ENCODE peak calls at places on chromosomes 13 and 19, in four cellular contexts. One of them, this sample, is unnamed.

GRCh38 chr19:36160821-36161596 is 8.8 kb upstream of the COX7A1 start:
- DNase-seq in GM23338: peak
- DNase-seq in Peyer's patch: no peak
- DNase-seq in dorsolateral prefrontal cortex: no peak
- DNase-seq in this sample: no peak

GRCh38 chr19:33524024-33524664 is 2.6 kb upstream of the PEPD start:
- DNase-seq in Peyer's patch: no peak
- DNase-seq in GM23338: no peak
- DNase-seq in dorsolateral prefrontal cortex: no peak
- DNase-seq in this sample: no peak

GRCh38 chr19:18562086-18562485 is 4.4 kb downstream of the KXD1 start:
- DNase-seq in GM23338: no peak
- DNase-seq in Peyer's patch: no peak
- DNase-seq in dorsolateral prefrontal cortex: no peak
- DNase-seq in this sample: no peak

GRCh38 chr13:25775986-25776385 is 275.8 kb downstream of the SHISA2 start:
- DNase-seq in GM23338: no peak
- DNase-seq in Peyer's patch: no peak
- DNase-seq in dorsolateral prefrontal cortex: no peak
- DNase-seq in this sample: no peak

GRCh38 chr13:73741111-73741510 is 393.1 kb downstream of the KLF12 start:
- DNase-seq in GM23338: no peak
- DNase-seq in Peyer's patch: no peak
- DNase-seq in dorsolateral prefrontal cortex: no peak
- DNase-seq in this sample: no peak

GRCh38 chr13:82615043-82615442 is 1267.2 kb downstream of the SLITRK1 start:
- DNase-seq in dorsolateral prefrontal cortex: no peak
- DNase-seq in Peyer's patch: no peak
- DNase-seq in GM23338: no peak
- DNase-seq in this sample: no peak

GRCh38 chr19:52695996-52696395 is 38.8 kb downstream of the ZNF611 start:
- DNase-seq in Peyer's patch: no peak
- DNase-seq in dorsolateral prefrontal cortex: no peak
- DNase-seq in GM23338: peak
- DNase-seq in this sample: no peak

GRCh38 chr13:56510836-56511235 is 629.9 kb upstream of the PRR20A start:
- DNase-seq in Peyer's patch: no peak
- DNase-seq in GM23338: no peak
- DNase-seq in dorsolateral prefrontal cortex: no peak
- DNase-seq in this sample: no peak

GRCh38 chr13:31134055-31134711 is 27.5 kb downstream of the HSPH1 start:
- DNase-seq in Peyer's patch: no peak
- DNase-seq in dorsolateral prefrontal cortex: no peak
- DNase-seq in GM23338: no peak
- DNase-seq in this sample: no peak

GRCh38 chr19:13621413-13621812 is 115.1 kb upstream of the CACNA1A start:
- DNase-seq in dorsolateral prefrontal cortex: no peak
- DNase-seq in Peyer's patch: no peak
- DNase-seq in GM23338: peak
- DNase-seq in this sample: no peak

GRCh38 chr13:99085846-99086148 is 107.9 kb upstream of the DOCK9 start:
- DNase-seq in Peyer's patch: no peak
- DNase-seq in dorsolateral prefrontal cortex: no peak
- DNase-seq in GM23338: no peak
- DNase-seq in this sample: no peak

GRCh38 chr13:99085139-99085845 is 107.4 kb upstream of the DOCK9 start:
- DNase-seq in Peyer's patch: no peak
- DNase-seq in dorsolateral prefrontal cortex: no peak
- DNase-seq in GM23338: peak
- DNase-seq in this sample: peak

GRCh38 chr13:99086869-99087129 is 108.9 kb upstream of the DOCK9 start:
- DNase-seq in Peyer's patch: no peak
- DNase-seq in GM23338: no peak
- DNase-seq in dorsolateral prefrontal cortex: no peak
- DNase-seq in this sample: peak

GRCh38 chr13:99087130-99087953 is 109.5 kb upstream of the DOCK9 start:
- DNase-seq in GM23338: peak
- DNase-seq in Peyer's patch: peak
- DNase-seq in dorsolateral prefrontal cortex: peak
- DNase-seq in this sample: peak

GRCh38 chr13:99086149-99086868 is 108.4 kb upstream of the DOCK9 start:
- DNase-seq in GM23338: peak
- DNase-seq in dorsolateral prefrontal cortex: no peak
- DNase-seq in Peyer's patch: peak
- DNase-seq in this sample: peak
- H3K27ac ChIP-seq in GM23338: no peak
- H3K27ac ChIP-seq in dorsolateral prefrontal cortex: peak
- H3K27ac ChIP-seq in Peyer's patch: peak
- H3K27ac ChIP-seq in this sample: peak

DNA sequence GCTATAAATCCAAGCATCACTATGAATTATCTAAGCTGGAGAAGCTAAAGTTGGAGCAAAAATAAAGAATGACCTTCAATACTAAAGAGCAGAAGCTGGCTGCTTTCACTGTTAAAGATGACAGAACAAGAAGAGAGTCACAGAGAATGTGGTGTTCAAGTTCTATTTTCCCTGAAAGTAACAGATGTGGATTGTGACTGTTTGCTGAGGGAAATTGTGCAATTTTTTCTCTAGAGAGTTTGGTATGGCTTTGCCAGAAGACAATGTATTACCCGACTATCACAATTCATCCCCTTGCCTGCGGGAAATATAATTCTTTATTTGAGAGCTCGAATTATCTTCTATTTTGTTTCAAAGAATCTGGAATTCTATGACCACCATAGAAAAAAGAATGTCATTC is 83.1 kb downstream of the TNFSF13B start:
- DNase-seq in Peyer's patch: no peak
- DNase-seq in GM23338: no peak
- DNase-seq in dorsolateral prefrontal cortex: no peak
- DNase-seq in this sample: no peak
- H3K27ac ChIP-seq in Peyer's patch: no peak
- H3K27ac ChIP-seq in GM23338: no peak
- H3K27ac ChIP-seq in dorsolateral prefrontal cortex: no peak
- H3K27ac ChIP-seq in this sample: no peak

DNA sequence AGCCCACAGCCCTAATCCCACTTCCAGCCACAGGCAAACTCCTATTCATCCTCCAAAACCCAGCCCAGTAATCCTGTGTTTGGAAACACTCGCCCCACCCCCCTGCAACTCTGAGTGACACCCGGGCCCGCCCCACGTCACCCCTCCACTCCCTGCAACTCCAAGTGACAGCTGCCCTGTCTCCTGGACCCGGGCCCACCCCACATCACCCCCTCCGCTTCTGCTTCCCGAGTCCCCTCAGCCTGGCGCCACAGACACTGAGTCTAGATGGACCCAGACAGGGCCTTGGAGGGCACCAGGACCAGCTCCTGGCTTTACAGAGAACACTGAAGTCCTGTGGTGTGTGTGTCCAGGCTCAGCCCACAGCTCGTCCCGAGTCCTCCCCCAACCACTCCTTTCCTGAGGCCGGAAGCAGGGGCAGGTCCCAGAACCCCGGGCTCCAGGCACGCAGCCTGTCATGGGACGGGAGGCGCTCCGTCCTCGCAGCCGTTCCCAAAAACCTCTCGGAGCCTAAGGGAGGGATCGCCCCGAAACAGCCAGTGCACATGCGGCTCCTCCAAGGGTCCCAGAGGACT is 7.7 kb downstream of the REXO1 start:
- DNase-seq in dorsolateral prefrontal cortex: no peak
- DNase-seq in GM23338: no peak
- DNase-seq in Peyer's patch: no peak
- DNase-seq in this sample: no peak
- H3K27ac ChIP-seq in dorsolateral prefrontal cortex: no peak
- H3K27ac ChIP-seq in GM23338: no peak
- H3K27ac ChIP-seq in Peyer's patch: peak
- H3K27ac ChIP-seq in this sample: peak

DNA sequence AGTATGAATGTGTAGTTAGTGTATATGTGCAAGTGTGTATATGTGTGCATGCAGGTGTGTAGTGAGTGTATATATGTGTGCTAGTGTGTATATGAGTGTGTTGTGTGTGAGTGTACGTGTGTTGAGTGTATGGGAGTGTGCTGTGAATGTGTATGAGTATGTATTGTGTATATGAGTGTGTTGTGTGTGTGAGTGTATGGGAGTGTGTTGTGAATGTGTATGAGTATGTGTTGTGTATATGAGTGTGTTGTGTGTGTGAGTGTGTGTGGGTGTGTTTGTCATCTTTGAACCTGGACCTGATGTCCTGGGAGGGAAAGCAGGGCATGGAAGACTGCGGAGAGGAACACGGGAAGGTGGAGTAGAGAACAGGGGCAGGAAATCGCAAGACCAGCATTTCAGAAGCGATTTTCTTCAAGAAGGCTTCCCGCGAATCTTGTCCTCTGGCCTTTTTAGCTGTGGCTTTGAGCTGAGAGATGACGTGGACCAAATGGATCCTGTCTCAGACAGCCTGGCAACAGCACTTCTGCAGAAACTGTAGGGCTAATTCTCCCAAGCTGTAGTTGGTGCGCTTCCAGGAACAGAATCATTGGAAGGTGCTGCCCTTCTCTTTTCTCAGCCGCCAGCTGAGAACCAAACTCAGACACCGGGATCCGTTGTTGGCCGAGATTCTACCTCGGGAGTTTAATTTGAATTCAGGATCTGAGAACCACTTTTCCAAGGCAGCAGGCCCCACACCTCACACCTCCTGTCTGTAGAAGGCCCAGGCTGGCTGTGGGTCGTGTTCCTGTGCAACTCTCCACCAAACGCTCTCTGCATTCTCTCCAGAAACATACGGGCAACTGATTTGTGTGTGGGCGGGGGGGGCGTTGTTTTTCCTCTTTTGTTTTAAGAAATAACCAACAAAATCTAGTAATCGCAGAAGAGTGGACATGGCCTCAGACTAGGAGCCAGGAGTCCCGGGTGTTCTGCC is 94.7 kb upstream of the RAP2A start:
- DNase-seq in dorsolateral prefrontal cortex: no peak
- DNase-seq in Peyer's patch: no peak
- DNase-seq in GM23338: no peak
- DNase-seq in this sample: peak
- H3K27ac ChIP-seq in dorsolateral prefrontal cortex: peak
- H3K27ac ChIP-seq in Peyer's patch: peak
- H3K27ac ChIP-seq in GM23338: no peak
- H3K27ac ChIP-seq in this sample: peak

GRCh38 chr13:43270043-43270830 is 246.9 kb downstream of the DNAJC15 start:
- DNase-seq in dorsolateral prefrontal cortex: no peak
- DNase-seq in Peyer's patch: no peak
- DNase-seq in GM23338: no peak
- DNase-seq in this sample: no peak
- H3K27ac ChIP-seq in dorsolateral prefrontal cortex: peak
- H3K27ac ChIP-seq in Peyer's patch: peak
- H3K27ac ChIP-seq in GM23338: no peak
- H3K27ac ChIP-seq in this sample: no peak

GRCh38 chr19:54189020-54189667 is at the start of gene MBOAT7:
- DNase-seq in Peyer's patch: no peak
- DNase-seq in dorsolateral prefrontal cortex: no peak
- DNase-seq in GM23338: no peak
- DNase-seq in this sample: no peak

GRCh38 chr19:54189668-54190502 is 505 bp upstream of the MBOAT7 start:
- DNase-seq in GM23338: peak
- DNase-seq in dorsolateral prefrontal cortex: peak
- DNase-seq in Peyer's patch: peak
- DNase-seq in this sample: peak

GRCh38 chr19:54186351-54186750 is 3.0 kb downstream of the MBOAT7 start:
- DNase-seq in dorsolateral prefrontal cortex: no peak
- DNase-seq in GM23338: no peak
- DNase-seq in Peyer's patch: no peak
- DNase-seq in this sample: no peak

GRCh38 chr19:54188224-54188871 is 1.0 kb downstream of the MBOAT7 start:
- DNase-seq in dorsolateral prefrontal cortex: no peak
- DNase-seq in Peyer's patch: peak
- DNase-seq in GM23338: peak
- DNase-seq in this sample: peak

DNA sequence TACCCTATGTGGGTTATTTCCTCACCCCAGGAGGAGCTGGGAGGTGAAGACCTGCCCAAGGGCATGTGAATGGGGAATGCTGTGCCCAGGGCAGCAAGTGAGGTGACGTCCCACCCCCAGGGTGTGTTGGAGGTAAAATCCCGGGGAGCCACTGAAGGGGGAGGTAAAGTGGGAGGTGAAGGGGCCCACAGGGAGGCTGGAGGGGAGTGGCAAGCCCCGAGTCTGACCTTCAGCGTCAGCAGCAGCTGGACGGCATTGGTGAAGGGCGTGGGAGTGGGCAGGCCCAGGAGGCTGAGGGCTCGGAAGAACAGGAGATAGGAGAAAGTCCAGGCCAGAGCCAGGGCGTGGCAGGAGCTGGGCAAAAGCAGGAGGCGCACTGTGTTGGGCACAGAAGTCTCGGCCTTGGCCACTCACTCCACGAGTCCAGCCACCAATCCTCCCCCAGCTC is 2.4 kb downstream of the MBOAT7 start:
- DNase-seq in GM23338: no peak
- DNase-seq in dorsolateral prefrontal cortex: no peak
- DNase-seq in Peyer's patch: peak
- DNase-seq in this sample: peak
- H3K27ac ChIP-seq in GM23338: no peak
- H3K27ac ChIP-seq in dorsolateral prefrontal cortex: peak
- H3K27ac ChIP-seq in Peyer's patch: peak
- H3K27ac ChIP-seq in this sample: peak

DNA sequence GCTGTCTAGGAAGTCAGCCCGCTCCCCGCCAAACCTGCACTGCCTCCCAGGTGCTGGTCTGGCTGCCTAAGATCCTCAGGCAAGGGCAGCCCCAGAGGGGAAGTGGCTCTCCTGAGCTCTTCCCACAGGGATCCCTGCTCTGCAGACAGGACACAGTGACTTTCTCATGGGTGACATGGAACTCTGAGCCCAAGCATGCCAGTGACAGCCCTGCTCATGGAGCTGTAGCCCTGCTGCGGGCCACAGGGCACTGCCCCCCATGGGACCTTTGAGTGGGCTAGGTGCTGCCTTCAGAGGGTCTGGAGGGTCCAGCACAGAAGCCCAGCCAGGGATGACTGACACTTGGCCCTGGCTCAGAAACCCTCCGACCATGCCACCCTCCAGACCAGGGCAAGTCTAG is 109.1 kb downstream of the TUBA3C start:
- DNase-seq in GM23338: no peak
- DNase-seq in Peyer's patch: no peak
- DNase-seq in dorsolateral prefrontal cortex: no peak
- DNase-seq in this sample: no peak
- H3K27ac ChIP-seq in GM23338: no peak
- H3K27ac ChIP-seq in Peyer's patch: no peak
- H3K27ac ChIP-seq in dorsolateral prefrontal cortex: no peak
- H3K27ac ChIP-seq in this sample: no peak

DNA sequence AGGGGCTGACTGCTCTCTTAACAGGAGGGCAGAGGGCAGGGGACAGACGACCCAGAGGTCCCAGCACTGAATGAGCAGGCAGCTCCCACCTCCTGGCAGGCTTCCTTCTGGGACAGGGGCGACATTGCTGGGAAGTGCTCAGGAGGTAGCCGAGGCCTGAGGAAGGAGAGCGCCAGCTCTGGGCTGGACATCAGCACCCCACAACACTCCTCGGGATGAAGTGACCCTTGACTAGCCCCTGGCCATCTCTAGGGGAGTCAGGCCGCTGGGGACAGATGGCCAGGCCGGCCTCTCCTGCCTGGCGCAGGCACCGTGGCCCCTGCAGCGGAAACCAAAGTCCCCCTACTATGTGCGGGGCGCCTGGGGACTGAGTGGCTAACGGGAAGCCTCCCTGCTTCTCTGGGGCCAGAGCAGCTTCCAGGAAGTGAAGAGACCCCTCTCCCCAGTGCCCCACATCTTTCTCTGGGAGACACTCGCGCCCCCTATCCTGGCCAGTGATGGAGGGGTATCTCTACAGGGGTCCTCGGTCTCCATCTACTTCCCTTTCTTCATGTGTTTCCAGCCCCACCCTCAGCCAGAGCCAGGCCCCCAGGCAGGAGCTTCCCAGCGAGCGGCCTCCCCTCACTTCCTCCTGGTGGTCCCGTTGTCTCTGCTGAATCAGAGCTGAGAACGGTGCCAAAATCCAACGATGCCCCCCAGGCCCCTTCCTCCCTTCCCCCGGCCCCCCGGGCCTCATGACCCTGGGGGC is 10.0 kb downstream of the PRR36 start:
- DNase-seq in Peyer's patch: no peak
- DNase-seq in GM23338: no peak
- DNase-seq in dorsolateral prefrontal cortex: no peak
- DNase-seq in this sample: no peak
- H3K27ac ChIP-seq in Peyer's patch: no peak
- H3K27ac ChIP-seq in GM23338: no peak
- H3K27ac ChIP-seq in dorsolateral prefrontal cortex: no peak
- H3K27ac ChIP-seq in this sample: no peak